ENCODE peak calls at places on chromosomes 16 and 17, in eight cellular contexts. One of them, this sample, is unnamed.

GRCh38 chr17:226773-227580 is 45.5 kb upstream of the DOC2B start:
- DNase-seq in activated CD4-positive, alpha-beta T cell treated with anti-CD3 and anti-CD28 coated beads, Interleukin-2, amount 50 U/mL, for 1 hour: no peak
- DNase-seq in NCI-H1105 treated with DMSO at 0.1 percent for 48 hours: no peak
- DNase-seq in NCI-H2081: no peak
- DNase-seq in stimulated activated CD4-positive, alpha-beta T cell treated with anti-CD3 and anti-CD28 coated beads, TNF-alpha, amount 100 ng/mL, for 24 hours: no peak
- DNase-seq in anterior cingulate cortex: peak; percentile 75
- DNase-seq in fibroblast of lung: no peak
- DNase-seq in midbrain: peak; percentile 22
- DNase-seq in this sample: peak; percentile 33

GRCh38 chr17:7997186-7997585 is 5.2 kb upstream of the GUCY2D start:
- DNase-seq in NCI-H2081: no peak
- DNase-seq in anterior cingulate cortex: no peak
- DNase-seq in stimulated activated CD4-positive, alpha-beta T cell treated with anti-CD3 and anti-CD28 coated beads, TNF-alpha, amount 100 ng/mL, for 24 hours: no peak
- DNase-seq in midbrain: no peak
- DNase-seq in fibroblast of lung: peak; percentile 26
- DNase-seq in activated CD4-positive, alpha-beta T cell treated with anti-CD3 and anti-CD28 coated beads, Interleukin-2, amount 50 U/mL, for 1 hour: peak; percentile 33
- DNase-seq in NCI-H1105 treated with DMSO at 0.1 percent for 48 hours: no peak
- DNase-seq in this sample: no peak

GRCh38 chr16:47713225-47713595 is 252.1 kb downstream of the PHKB start:
- DNase-seq in NCI-H2081: no peak
- DNase-seq in midbrain: no peak
- DNase-seq in NCI-H1105 treated with DMSO at 0.1 percent for 48 hours: no peak
- DNase-seq in anterior cingulate cortex: no peak
- DNase-seq in stimulated activated CD4-positive, alpha-beta T cell treated with anti-CD3 and anti-CD28 coated beads, TNF-alpha, amount 100 ng/mL, for 24 hours: no peak
- DNase-seq in fibroblast of lung: peak; percentile 93
- DNase-seq in activated CD4-positive, alpha-beta T cell treated with anti-CD3 and anti-CD28 coated beads, Interleukin-2, amount 50 U/mL, for 1 hour: no peak
- DNase-seq in this sample: no peak

GRCh38 chr16:29318037-29318436 is 88.5 kb downstream of the NPIPB11 start:
- DNase-seq in NCI-H1105 treated with DMSO at 0.1 percent for 48 hours: no peak
- DNase-seq in fibroblast of lung: no peak
- DNase-seq in activated CD4-positive, alpha-beta T cell treated with anti-CD3 and anti-CD28 coated beads, Interleukin-2, amount 50 U/mL, for 1 hour: no peak
- DNase-seq in NCI-H2081: no peak
- DNase-seq in midbrain: no peak
- DNase-seq in anterior cingulate cortex: no peak
- DNase-seq in stimulated activated CD4-positive, alpha-beta T cell treated with anti-CD3 and anti-CD28 coated beads, TNF-alpha, amount 100 ng/mL, for 24 hours: no peak
- DNase-seq in this sample: no peak

GRCh38 chr16:86396918-86397317 is 113.4 kb upstream of the FOXF1 start:
- DNase-seq in NCI-H1105 treated with DMSO at 0.1 percent for 48 hours: no peak
- DNase-seq in midbrain: no peak
- DNase-seq in anterior cingulate cortex: no peak
- DNase-seq in activated CD4-positive, alpha-beta T cell treated with anti-CD3 and anti-CD28 coated beads, Interleukin-2, amount 50 U/mL, for 1 hour: no peak
- DNase-seq in NCI-H2081: no peak
- DNase-seq in fibroblast of lung: peak; percentile 95
- DNase-seq in stimulated activated CD4-positive, alpha-beta T cell treated with anti-CD3 and anti-CD28 coated beads, TNF-alpha, amount 100 ng/mL, for 24 hours: no peak
- DNase-seq in this sample: no peak

GRCh38 chr16:4415538-4416199 is 727 bp downstream of the CORO7 start:
- DNase-seq in stimulated activated CD4-positive, alpha-beta T cell treated with anti-CD3 and anti-CD28 coated beads, TNF-alpha, amount 100 ng/mL, for 24 hours: no peak
- DNase-seq in NCI-H2081: peak; percentile 30
- DNase-seq in anterior cingulate cortex: no peak
- DNase-seq in NCI-H1105 treated with DMSO at 0.1 percent for 48 hours: no peak
- DNase-seq in midbrain: peak; percentile 71
- DNase-seq in fibroblast of lung: peak; percentile 21
- DNase-seq in activated CD4-positive, alpha-beta T cell treated with anti-CD3 and anti-CD28 coated beads, Interleukin-2, amount 50 U/mL, for 1 hour: peak; percentile 61
- DNase-seq in this sample: peak; percentile 85

GRCh38 chr16:66357523-66357928 is 9.0 kb upstream of the CDH5 start:
- DNase-seq in anterior cingulate cortex: peak; percentile 41
- DNase-seq in NCI-H2081: peak; percentile 63
- DNase-seq in activated CD4-positive, alpha-beta T cell treated with anti-CD3 and anti-CD28 coated beads, Interleukin-2, amount 50 U/mL, for 1 hour: peak; percentile 14
- DNase-seq in midbrain: peak; percentile 63
- DNase-seq in NCI-H1105 treated with DMSO at 0.1 percent for 48 hours: peak; percentile 19
- DNase-seq in fibroblast of lung: peak; percentile 75
- DNase-seq in stimulated activated CD4-positive, alpha-beta T cell treated with anti-CD3 and anti-CD28 coated beads, TNF-alpha, amount 100 ng/mL, for 24 hours: no peak
- DNase-seq in this sample: no peak

GRCh38 chr17:15351925-15352324 is 10.5 kb upstream of the TEKT3 start:
- DNase-seq in midbrain: no peak
- DNase-seq in anterior cingulate cortex: no peak
- DNase-seq in NCI-H2081: no peak
- DNase-seq in stimulated activated CD4-positive, alpha-beta T cell treated with anti-CD3 and anti-CD28 coated beads, TNF-alpha, amount 100 ng/mL, for 24 hours: no peak
- DNase-seq in NCI-H1105 treated with DMSO at 0.1 percent for 48 hours: no peak
- DNase-seq in activated CD4-positive, alpha-beta T cell treated with anti-CD3 and anti-CD28 coated beads, Interleukin-2, amount 50 U/mL, for 1 hour: no peak
- DNase-seq in fibroblast of lung: peak; percentile 72
- DNase-seq in this sample: no peak

GRCh38 chr17:35286120-35286781 is 43.4 kb downstream of the SLFN5 start:
- DNase-seq in fibroblast of lung: no peak
- DNase-seq in stimulated activated CD4-positive, alpha-beta T cell treated with anti-CD3 and anti-CD28 coated beads, TNF-alpha, amount 100 ng/mL, for 24 hours: no peak
- DNase-seq in anterior cingulate cortex: no peak
- DNase-seq in midbrain: no peak
- DNase-seq in NCI-H1105 treated with DMSO at 0.1 percent for 48 hours: no peak
- DNase-seq in activated CD4-positive, alpha-beta T cell treated with anti-CD3 and anti-CD28 coated beads, Interleukin-2, amount 50 U/mL, for 1 hour: no peak
- DNase-seq in NCI-H2081: no peak
- DNase-seq in this sample: no peak

GRCh38 chr17:69326302-69327059 is 452 bp downstream of the ABCA5 start:
- DNase-seq in activated CD4-positive, alpha-beta T cell treated with anti-CD3 and anti-CD28 coated beads, Interleukin-2, amount 50 U/mL, for 1 hour: peak; percentile 1
- DNase-seq in midbrain: peak; percentile 8
- DNase-seq in anterior cingulate cortex: no peak
- DNase-seq in NCI-H1105 treated with DMSO at 0.1 percent for 48 hours: peak; percentile 44
- DNase-seq in stimulated activated CD4-positive, alpha-beta T cell treated with anti-CD3 and anti-CD28 coated beads, TNF-alpha, amount 100 ng/mL, for 24 hours: peak; percentile 3
- DNase-seq in NCI-H2081: peak; percentile 70
- DNase-seq in fibroblast of lung: peak; percentile 34
- DNase-seq in this sample: no peak

GRCh38 chr17:75059369-75060345 is 12.6 kb downstream of the KCTD2 start:
- DNase-seq in anterior cingulate cortex: peak; percentile 63
- DNase-seq in NCI-H1105 treated with DMSO at 0.1 percent for 48 hours: no peak
- DNase-seq in NCI-H2081: no peak
- DNase-seq in stimulated activated CD4-positive, alpha-beta T cell treated with anti-CD3 and anti-CD28 coated beads, TNF-alpha, amount 100 ng/mL, for 24 hours: no peak
- DNase-seq in activated CD4-positive, alpha-beta T cell treated with anti-CD3 and anti-CD28 coated beads, Interleukin-2, amount 50 U/mL, for 1 hour: no peak
- DNase-seq in fibroblast of lung: peak; percentile 50
- DNase-seq in midbrain: peak; percentile 77
- DNase-seq in this sample: peak; percentile 61

GRCh38 chr17:17849863-17850373 is 13.1 kb upstream of the SREBF1 start:
- DNase-seq in stimulated activated CD4-positive, alpha-beta T cell treated with anti-CD3 and anti-CD28 coated beads, TNF-alpha, amount 100 ng/mL, for 24 hours: no peak
- DNase-seq in NCI-H2081: no peak
- DNase-seq in anterior cingulate cortex: no peak
- DNase-seq in midbrain: peak; percentile 21
- DNase-seq in activated CD4-positive, alpha-beta T cell treated with anti-CD3 and anti-CD28 coated beads, Interleukin-2, amount 50 U/mL, for 1 hour: peak; percentile 53
- DNase-seq in fibroblast of lung: peak; percentile 47
- DNase-seq in NCI-H1105 treated with DMSO at 0.1 percent for 48 hours: peak; percentile 14
- DNase-seq in this sample: no peak

GRCh38 chr16:31714899-31715504 is 158.6 kb upstream of the ZNF267 start:
- DNase-seq in midbrain: no peak
- DNase-seq in activated CD4-positive, alpha-beta T cell treated with anti-CD3 and anti-CD28 coated beads, Interleukin-2, amount 50 U/mL, for 1 hour: no peak
- DNase-seq in stimulated activated CD4-positive, alpha-beta T cell treated with anti-CD3 and anti-CD28 coated beads, TNF-alpha, amount 100 ng/mL, for 24 hours: no peak
- DNase-seq in NCI-H2081: no peak
- DNase-seq in NCI-H1105 treated with DMSO at 0.1 percent for 48 hours: no peak
- DNase-seq in anterior cingulate cortex: no peak
- DNase-seq in fibroblast of lung: no peak
- DNase-seq in this sample: no peak

GRCh38 chr16:57304169-57305061 is 19.9 kb upstream of the PLLP start:
- DNase-seq in NCI-H1105 treated with DMSO at 0.1 percent for 48 hours: no peak
- DNase-seq in midbrain: no peak
- DNase-seq in stimulated activated CD4-positive, alpha-beta T cell treated with anti-CD3 and anti-CD28 coated beads, TNF-alpha, amount 100 ng/mL, for 24 hours: no peak
- DNase-seq in anterior cingulate cortex: no peak
- DNase-seq in NCI-H2081: no peak
- DNase-seq in fibroblast of lung: peak; percentile 69
- DNase-seq in activated CD4-positive, alpha-beta T cell treated with anti-CD3 and anti-CD28 coated beads, Interleukin-2, amount 50 U/mL, for 1 hour: no peak
- DNase-seq in this sample: peak; percentile 85

GRCh38 chr16:86663691-86664517 is 85.6 kb downstream of the FOXL1 start:
- DNase-seq in fibroblast of lung: peak; percentile 23
- DNase-seq in stimulated activated CD4-positive, alpha-beta T cell treated with anti-CD3 and anti-CD28 coated beads, TNF-alpha, amount 100 ng/mL, for 24 hours: no peak
- DNase-seq in midbrain: no peak
- DNase-seq in NCI-H2081: no peak
- DNase-seq in anterior cingulate cortex: no peak
- DNase-seq in NCI-H1105 treated with DMSO at 0.1 percent for 48 hours: no peak
- DNase-seq in activated CD4-positive, alpha-beta T cell treated with anti-CD3 and anti-CD28 coated beads, Interleukin-2, amount 50 U/mL, for 1 hour: no peak
- DNase-seq in this sample: no peak

This sample was measured in aorta.